ENCODE peak calls at places on chromosome 9, in ten cellular contexts. W, B, K, A, R, X, S, E, Z and N are unnamed samples.

GRCh38 chr9:15622596-15622995 is 69.8 kb downstream of the CCDC171 start:
- DNase-seq in E (peak), W (no peak), B (no peak), R (no peak), S (no peak), A (no peak), Z (no peak), X (no peak), K (peak), N (peak)

GRCh38 chr9:134597041-134597913 is 44.3 kb upstream of the COL5A1 start:
- DNase-seq in Z (no peak), K (peak), A (no peak), W (no peak), S (no peak), E (peak), R (peak), X (no peak), B (no peak), N (peak)

GRCh38 chr9:134319306-134320194 is 6.7 kb upstream of the RXRA start:
- DNase-seq in E (no peak), S (no peak), Z (peak), X (no peak), W (no peak), K (no peak), B (no peak), R (no peak), A (no peak), N (no peak)

GRCh38 chr9:17625644-17626388 is 47.0 kb downstream of the SH3GL2 start:
- DNase-seq in R (no peak), A (no peak), K (peak), B (no peak), E (no peak), Z (no peak), S (peak), W (no peak), X (no peak), N (peak)

GRCh38 chr9:135584371-135584770 is 22.8 kb downstream of the PAEP start:
- DNase-seq in A (no peak), Z (no peak), W (no peak), B (no peak), S (no peak), K (no peak), E (no peak), R (no peak), X (no peak), N (no peak)

GRCh38 chr9:77793909-77794308 is 145.8 kb upstream of the GNA14 start:
- DNase-seq in X (no peak), A (no peak), S (no peak), E (peak), K (peak), Z (no peak), R (no peak), W (no peak), B (no peak), N (peak)

GRCh38 chr9:94144394-94144793 is 60.1 kb downstream of the PTPDC1 start:
- DNase-seq in W (no peak), E (peak), K (no peak), X (no peak), A (no peak), Z (no peak), B (no peak), R (no peak), S (no peak), N (no peak)

GRCh38 chr9:108057421-108058136 is 568.0 kb upstream of the KLF4 start:
- DNase-seq in E (peak), K (peak), S (peak), W (no peak), B (peak), Z (no peak), R (no peak), X (no peak), A (no peak), N (peak)

GRCh38 chr9:133844876-133845658 is 106.9 kb upstream of the SARDH start:
- DNase-seq in W (no peak), X (peak), A (no peak), B (no peak), R (no peak), Z (peak), E (no peak), S (no peak), K (peak), N (no peak)

GRCh38 chr9:99637640-99638039 is 184.0 kb upstream of the NR4A3 start:
- DNase-seq in S (no peak), B (no peak), R (no peak), X (no peak), K (no peak), E (no peak), W (no peak), Z (no peak), A (no peak), N (no peak)

GRCh38 chr9:98995059-98995665 is 51.5 kb downstream of the COL15A1 start:
- DNase-seq in S (no peak), R (no peak), B (no peak), X (no peak), K (no peak), E (peak), Z (no peak), W (no peak), A (no peak), N (no peak)

GRCh38 chr9:103319979-103320378 is 324.8 kb downstream of the CYLC2 start:
- DNase-seq in K (no peak), E (no peak), W (no peak), X (peak), A (no peak), B (no peak), R (no peak), S (peak), Z (no peak), N (no peak)

GRCh38 chr9:12693141-12693540 is at the start of gene TYRP1:
- DNase-seq in K (no peak), E (no peak), W (no peak), R (no peak), A (no peak), X (no peak), S (no peak), B (no peak), Z (no peak), N (no peak)

GRCh38 chr9:128408963-128409431 is 11.7 kb upstream of the CERCAM start:
- DNase-seq in S (no peak), K (no peak), B (no peak), Z (no peak), E (no peak), A (peak), W (peak), R (no peak), X (no peak), N (no peak)

GRCh38 chr9:16044116-16044881 is 491.5 kb downstream of the CCDC171 start:
- DNase-seq in A (no peak), E (no peak), Z (no peak), S (no peak), K (peak), W (no peak), B (no peak), X (no peak), R (no peak), N (peak)

GRCh38 chr9:108748776-108749175 is 107.0 kb downstream of the ACTL7B start:
- DNase-seq in Z (no peak), X (no peak), K (no peak), S (no peak), R (no peak), E (no peak), B (no peak), W (no peak), A (no peak), N (no peak)

GRCh38 chr9:91192379-91192775 is 169.3 kb downstream of the AUH start:
- DNase-seq in Z (no peak), S (no peak), X (no peak), K (peak), B (no peak), E (peak), R (no peak), A (no peak), W (no peak), N (no peak)

GRCh38 chr9:95835398-95835797 is 40.1 kb upstream of the ERCC6L2 start:
- DNase-seq in B (no peak), A (no peak), W (no peak), Z (no peak), S (no peak), E (no peak), K (no peak), R (no peak), X (no peak), N (no peak)

GRCh38 chr9:98964201-98964600 is 20.5 kb downstream of the COL15A1 start:
- DNase-seq in X (no peak), Z (no peak), R (no peak), B (no peak), K (peak), W (no peak), E (no peak), S (no peak), A (no peak), N (no peak)

GRCh38 chr9:123550797-123551196 is 194.8 kb downstream of the CRB2 start:
- DNase-seq in S (no peak), K (no peak), B (no peak), W (no peak), X (peak), Z (no peak), A (no peak), R (no peak), E (no peak), N (no peak)

GRCh38 chr9:136978865-136979544 is 1.7 kb downstream of the PTGDS start:
- DNase-seq in R (no peak), B (no peak), E (no peak), W (no peak), S (no peak), Z (peak), X (no peak), A (no peak), K (no peak), N (no peak)

GRCh38 chr9:136978073-136978864 is 965 bp downstream of the PTGDS start:
- DNase-seq in B (no peak), S (peak), W (peak), X (peak), E (peak), K (peak), R (peak), A (peak), Z (peak), N (peak)

GRCh38 chr9:136980669-136981478 is 1.9 kb upstream of the LCNL1 start:
- DNase-seq in R (no peak), W (no peak), E (no peak), B (no peak), X (no peak), Z (no peak), A (no peak), K (no peak), S (no peak), N (no peak)

GRCh38 chr9:136981588-136982231 is 1.1 kb upstream of the LCNL1 start:
- DNase-seq in B (no peak), A (no peak), E (no peak), X (no peak), S (no peak), K (no peak), Z (no peak), R (no peak), W (no peak), N (no peak)

GRCh38 chr9:136979769-136980587 is 2.7 kb downstream of the PTGDS start:
- DNase-seq in A (no peak), R (no peak), W (no peak), E (no peak), S (no peak), B (no peak), X (no peak), K (no peak), Z (no peak), N (no peak)
- H3K27ac ChIP-seq in A (peak), R (no peak), W (no peak), E (no peak), S (peak), B (no peak), X (no peak), K (no peak), Z (no peak), N (no peak)

DNA sequence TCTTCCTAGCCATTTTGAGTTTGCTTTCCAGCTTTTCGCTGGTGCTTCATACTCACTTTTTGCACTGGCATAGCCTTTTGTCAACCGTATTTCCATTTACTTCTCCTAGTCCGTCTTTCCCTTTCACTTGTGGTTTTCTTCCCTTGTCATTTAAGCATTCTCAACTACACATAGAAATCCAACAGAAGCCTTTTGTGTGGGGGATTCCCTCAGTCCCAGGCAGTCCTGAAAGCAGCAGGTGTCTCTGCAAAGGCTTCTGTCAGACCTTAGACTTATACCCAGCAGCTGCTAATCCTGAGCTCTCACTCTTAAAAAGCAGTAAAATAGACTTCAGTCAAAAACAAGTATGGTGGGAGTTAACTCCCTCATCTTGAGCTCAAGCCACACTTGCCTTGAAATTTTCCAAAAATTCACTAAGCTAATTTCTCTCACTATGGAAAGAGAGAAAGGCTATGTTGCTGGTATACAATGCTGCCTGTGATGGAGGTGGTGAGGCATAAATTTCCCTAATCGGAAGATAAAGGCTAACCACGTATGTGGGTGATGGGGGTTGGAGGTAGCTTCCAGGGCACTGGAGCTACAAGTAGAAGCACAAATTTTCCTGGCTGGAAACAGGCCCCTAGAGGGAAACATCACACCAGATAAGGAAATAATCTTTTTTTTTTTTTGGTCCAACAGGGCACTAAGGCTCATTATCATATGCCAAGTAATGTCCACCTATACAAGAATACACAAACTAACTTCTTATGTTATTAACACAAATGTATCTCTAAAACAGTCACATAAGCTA is 34.8 kb upstream of the IFNK start:
- DNase-seq in X (no peak), Z (no peak), A (no peak), R (no peak), E (no peak), W (no peak), B (no peak), S (no peak), K (no peak), N (no peak)
- H3K27ac ChIP-seq in X (no peak), Z (no peak), A (peak), R (no peak), E (no peak), W (peak), B (no peak), S (no peak), K (no peak), N (no peak)

GRCh38 chr9:33450747-33451146 is 3.4 kb upstream of the AQP3 start:
- DNase-seq in A (no peak), Z (no peak), R (no peak), K (no peak), E (no peak), S (no peak), B (no peak), X (no peak), W (no peak), N (no peak)

GRCh38 chr9:33452828-33453271 is 5.5 kb upstream of the AQP3 start:
- DNase-seq in R (peak), A (no peak), Z (peak), E (peak), W (no peak), B (peak), K (peak), S (peak), X (peak), N (peak)

GRCh38 chr9:33455952-33456351 is 8.6 kb upstream of the AQP3 start:
- DNase-seq in S (no peak), R (no peak), B (no peak), E (no peak), Z (no peak), X (no peak), A (no peak), W (no peak), K (no peak), N (no peak)

GRCh38 chr9:33453286-33453882 is 6.0 kb upstream of the AQP3 start:
- DNase-seq in S (no peak), X (no peak), Z (no peak), A (no peak), R (no peak), E (no peak), B (no peak), W (no peak), K (no peak), N (no peak)

GRCh38 chr9:33453999-33454660 is 6.7 kb upstream of the AQP3 start:
- DNase-seq in Z (no peak), B (no peak), W (no peak), A (no peak), X (no peak), E (no peak), S (no peak), R (no peak), K (no peak), N (no peak)
- H3K27ac ChIP-seq in Z (no peak), B (no peak), W (no peak), A (no peak), X (no peak), E (no peak), S (peak), R (no peak), K (no peak), N (no peak)

DNA sequence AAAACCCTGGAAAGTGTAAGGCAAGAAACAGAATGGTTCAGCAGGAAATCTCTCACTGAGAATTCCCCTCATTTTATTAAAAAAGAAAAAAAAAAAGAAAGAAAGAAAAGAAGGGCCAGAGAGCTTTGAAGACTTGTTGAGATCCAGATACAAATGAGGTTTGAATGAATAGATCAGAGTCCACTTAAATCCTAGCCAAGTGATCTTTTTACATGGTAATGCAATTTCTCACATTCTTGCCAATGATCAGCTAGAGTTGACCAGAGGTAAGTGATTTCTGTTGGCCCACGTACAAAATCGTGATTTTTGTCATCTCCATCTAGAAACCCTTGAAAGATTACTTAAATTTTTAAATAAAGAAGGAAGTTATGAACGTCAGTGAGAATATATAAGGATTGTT is 261.5 kb upstream of the PCSK5 start:
- DNase-seq in B (no peak), R (no peak), W (no peak), S (no peak), A (no peak), K (no peak), E (no peak), Z (no peak), X (no peak), N (no peak)
- H3K27ac ChIP-seq in B (no peak), R (no peak), W (no peak), S (no peak), A (no peak), K (no peak), E (no peak), Z (no peak), X (no peak), N (no peak)

DNA sequence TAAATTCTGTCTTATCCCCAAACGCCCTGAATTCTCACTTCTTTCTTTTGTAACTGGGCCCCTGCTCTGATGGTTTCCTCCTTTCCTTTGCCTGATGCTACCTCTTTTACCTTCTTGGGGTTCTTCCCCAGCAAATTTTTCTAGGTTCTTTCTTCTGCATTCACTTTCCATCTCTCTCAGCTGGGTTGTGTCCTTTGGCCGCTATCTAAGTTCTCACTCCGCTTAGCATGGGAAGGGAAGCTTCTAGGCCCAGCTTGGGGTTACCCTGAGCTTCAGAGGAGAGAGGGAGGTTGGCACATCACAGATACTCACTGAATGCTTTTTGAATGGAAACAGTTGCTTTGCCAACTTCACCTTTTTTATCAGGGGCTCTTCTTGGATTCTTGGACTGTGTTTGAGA is 17.0 kb downstream of the PALM2AKAP2 start:
- DNase-seq in R (no peak), A (no peak), S (no peak), X (no peak), K (no peak), E (no peak), Z (no peak), B (no peak), W (no peak), N (no peak)
- H3K27ac ChIP-seq in R (no peak), A (no peak), S (no peak), X (no peak), K (no peak), E (no peak), Z (no peak), B (no peak), W (no peak), N (no peak)

DNA sequence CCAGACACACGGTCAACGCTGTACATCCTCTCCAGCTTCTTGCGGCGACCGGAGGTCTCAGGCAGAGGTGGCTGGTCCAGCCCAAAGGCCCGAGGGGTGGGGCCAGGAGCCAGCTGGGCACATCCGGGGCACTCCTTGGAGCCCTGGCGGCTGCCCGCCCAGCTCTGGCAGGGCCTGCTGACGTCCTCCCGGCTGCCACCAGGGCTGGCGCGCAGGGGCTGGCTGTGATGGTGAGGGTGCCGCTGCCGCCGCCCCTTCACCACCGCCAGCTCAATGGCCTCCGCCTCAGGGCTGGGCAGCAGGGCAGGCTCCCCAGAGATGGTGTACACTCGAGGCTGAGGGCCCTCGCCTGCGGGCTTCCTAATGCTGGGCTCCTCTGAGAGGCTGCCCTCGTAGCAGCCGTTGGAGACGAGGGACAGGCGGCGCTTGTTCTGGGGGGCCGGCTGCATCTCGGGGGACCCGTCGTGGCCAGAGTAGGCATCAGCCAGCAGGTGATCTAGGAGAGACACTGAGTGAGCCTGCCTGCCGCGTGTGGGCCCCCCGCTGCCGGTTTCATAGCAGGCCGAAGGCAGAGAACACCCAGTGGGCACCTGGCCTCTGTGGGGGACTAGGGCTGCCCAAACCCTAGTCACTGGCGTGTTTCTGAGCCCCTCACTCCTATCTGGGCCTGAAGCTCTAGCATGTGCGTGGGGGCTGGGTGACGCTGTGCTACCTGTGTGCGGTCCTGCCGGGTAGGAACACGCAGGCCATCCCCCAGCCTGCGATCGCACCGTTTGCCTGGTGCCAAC is 1.5 kb downstream of the NSMF start:
- DNase-seq in Z (peak), R (no peak), B (no peak), K (no peak), W (peak), S (no peak), X (peak), E (no peak), A (no peak), N (no peak)
- H3K27ac ChIP-seq in Z (no peak), R (peak), B (no peak), K (no peak), W (no peak), S (peak), X (no peak), E (no peak), A (peak), N (no peak)

GRCh38 chr9:109945571-109945970 is 165.6 kb downstream of the PALM2AKAP2 start:
- DNase-seq in A (no peak), K (peak), W (no peak), R (no peak), S (no peak), Z (no peak), E (no peak), B (no peak), X (no peak), N (no peak)
- H3K27ac ChIP-seq in A (no peak), K (no peak), W (no peak), R (no peak), S (no peak), Z (no peak), E (no peak), B (no peak), X (no peak), N (no peak)

GRCh38 chr9:105242557-105242956 is 1.9 kb upstream of the SLC44A1 start:
- DNase-seq in X (no peak), R (no peak), B (no peak), A (no peak), E (peak), K (no peak), S (no peak), W (no peak), Z (no peak), N (no peak)
- H3K27ac ChIP-seq in X (peak), R (peak), B (no peak), A (peak), E (peak), K (no peak), S (no peak), W (peak), Z (no peak), N (no peak)

GRCh38 chr9:131744715-131745201 is 4.9 kb upstream of the RAPGEF1 start:
- DNase-seq in Z (no peak), X (no peak), S (no peak), K (no peak), W (no peak), E (no peak), B (no peak), A (no peak), R (no peak), N (no peak)
- H3K27ac ChIP-seq in Z (no peak), X (no peak), S (no peak), K (no peak), W (no peak), E (no peak), B (no peak), A (no peak), R (peak), N (no peak)